ENCODE peak calls at places on chromosomes 6 and 20, in four cellular contexts. U is pancreas, I is DND-41, M is thoracic aorta. C is an unnamed sample.

GRCh38 chr6:22558288-22558882 is 11.0 kb upstream of the HDGFL1 start:
- DNase-seq in M (no peak), I (no peak), U (no peak), C (no peak)

GRCh38 chr6:78530208-78530607 is 337.1 kb upstream of the IRAK1BP1 start:
- DNase-seq in M (no peak), U (no peak), I (no peak), C (no peak)

GRCh38 chr6:83472767-83473166 is 39.6 kb upstream of the PRSS35 start:
- DNase-seq in U (no peak), I (no peak), M (no peak), C (no peak)

GRCh38 chr20:49853640-49854039 is 41.0 kb downstream of the SLC9A8 start:
- DNase-seq in M (no peak), U (no peak), I (no peak), C (peak; percentile 58)

GRCh38 chr6:137570307-137570832 is 76.2 kb upstream of the OLIG3 start:
- DNase-seq in U (no peak), I (no peak), M (no peak), C (no peak)

GRCh38 chr20:55386686-55387085 is 618.6 kb downstream of the CBLN4 start:
- DNase-seq in U (no peak), M (no peak), I (no peak), C (no peak)

GRCh38 chr20:50562262-50562701 is 52.1 kb downstream of the PTPN1 start:
- DNase-seq in U (no peak), I (no peak), M (no peak), C (no peak)

GRCh38 chr20:381581-382290 is 1.2 kb downstream of the TRIB3 start:
- DNase-seq in U (peak; percentile 81), I (peak; percentile 94), M (peak; percentile 12), C (peak; percentile 84)

GRCh38 chr20:16548073-16548672 is 25.1 kb downstream of the KIF16B start:
- DNase-seq in M (no peak), I (no peak), U (no peak), C (no peak)

GRCh38 chr6:135995160-135995898 is 143.8 kb downstream of the PDE7B start:
- DNase-seq in M (no peak), U (no peak), I (no peak), C (no peak)

DNA sequence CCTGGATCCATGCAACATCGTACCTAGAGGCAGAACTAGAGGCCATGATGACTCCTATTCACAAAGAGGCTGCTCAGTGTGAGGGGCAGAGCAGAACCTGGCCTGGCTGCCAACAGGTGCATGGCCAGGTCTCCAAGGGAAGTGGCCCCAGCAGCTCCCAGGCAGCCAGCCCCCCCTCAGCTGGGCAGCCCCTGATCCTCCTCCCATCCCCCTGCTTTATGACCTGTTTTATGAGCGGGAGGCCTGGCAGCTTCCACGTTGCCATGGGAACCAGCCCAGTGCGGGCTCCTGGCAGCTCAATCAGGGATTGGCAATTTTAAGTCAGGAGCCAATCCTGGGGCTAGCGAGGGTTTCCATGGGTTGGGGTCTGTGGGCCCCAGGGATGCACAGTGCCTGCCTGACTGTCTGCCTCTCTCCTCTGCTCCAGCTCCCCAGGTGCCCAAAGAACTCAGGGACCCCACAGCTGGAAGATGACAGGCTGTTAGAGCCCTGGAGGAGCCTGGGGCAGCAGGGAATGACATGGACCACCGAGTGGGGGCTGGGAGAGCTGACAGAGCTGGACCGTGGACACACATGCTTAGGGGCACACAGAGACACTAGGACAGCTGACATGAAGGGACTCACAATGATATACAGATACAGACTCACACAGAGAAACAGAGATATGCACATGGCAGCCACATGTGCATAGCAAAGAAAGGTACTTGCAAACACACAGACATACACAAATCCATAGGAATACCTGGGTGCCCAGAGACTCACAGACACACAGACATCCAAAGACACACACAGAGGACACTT is 56.5 kb upstream of the SIRPA start:
- DNase-seq in U (no peak), I (no peak), M (no peak), C (peak; percentile 62)
- H3K4me3 ChIP-seq in U (no peak overlapping the region), I (no peak overlapping the region), M (no peak overlapping the region), C (no peak overlapping the region)

GRCh38 chr6:160030103-160030502 is 61.2 kb downstream of the IGF2R start:
- DNase-seq in M (peak; percentile 62), I (peak; percentile 89), U (peak; percentile 87), C (peak; percentile 32)

GRCh38 chr6:160035241-160035640 is 66.4 kb downstream of the IGF2R start:
- DNase-seq in U (no peak), I (no peak), M (no peak), C (no peak)

GRCh38 chr6:160031442-160031841 is 62.6 kb downstream of the IGF2R start:
- DNase-seq in M (no peak), I (no peak), U (no peak), C (no peak)

GRCh38 chr6:160034346-160034930 is 65.6 kb downstream of the IGF2R start:
- DNase-seq in I (no peak), M (no peak), U (no peak), C (no peak)

GRCh38 chr6:160032538-160032937 is 63.7 kb downstream of the IGF2R start:
- DNase-seq in I (no peak), M (no peak), U (no peak), C (no peak)
- H3K36me3 ChIP-seq in I (peaks cover 77% of the 10 kb centered on the region), M (peaks cover 30% of the 10 kb centered on the region), U (peaks cover 15% of the 10 kb centered on the region), C (peaks cover 16% of the 10 kb centered on the region)

GRCh38 chr6:167974644-167975344 is 22.7 kb upstream of the KIF25 start:
- DNase-seq in U (no peak), M (no peak), I (no peak), C (no peak)
- H3K4me3 ChIP-seq in U (no peak overlapping the region), M (no peak overlapping the region), I (no peak overlapping the region), C (no peak overlapping the region)

GRCh38 chr20:63497946-63498935 is 642 bp downstream of the EEF1A2 start:
- DNase-seq in U (peak; percentile 76), I (no peak), M (no peak), C (peak; percentile 89)

GRCh38 chr20:63495167-63495720 is 3.6 kb downstream of the EEF1A2 start:
- DNase-seq in U (no peak), M (no peak), I (no peak), C (no peak)

GRCh38 chr20:63495771-63496403 is 3.0 kb downstream of the EEF1A2 start:
- DNase-seq in U (peak; percentile 85), I (peak; percentile 75), M (no peak), C (peak; percentile 97)

GRCh38 chr20:63497138-63497945 is 1.5 kb downstream of the EEF1A2 start:
- DNase-seq in M (no peak), I (no peak), U (peak; percentile 55), C (peak; percentile 64)

DNA sequence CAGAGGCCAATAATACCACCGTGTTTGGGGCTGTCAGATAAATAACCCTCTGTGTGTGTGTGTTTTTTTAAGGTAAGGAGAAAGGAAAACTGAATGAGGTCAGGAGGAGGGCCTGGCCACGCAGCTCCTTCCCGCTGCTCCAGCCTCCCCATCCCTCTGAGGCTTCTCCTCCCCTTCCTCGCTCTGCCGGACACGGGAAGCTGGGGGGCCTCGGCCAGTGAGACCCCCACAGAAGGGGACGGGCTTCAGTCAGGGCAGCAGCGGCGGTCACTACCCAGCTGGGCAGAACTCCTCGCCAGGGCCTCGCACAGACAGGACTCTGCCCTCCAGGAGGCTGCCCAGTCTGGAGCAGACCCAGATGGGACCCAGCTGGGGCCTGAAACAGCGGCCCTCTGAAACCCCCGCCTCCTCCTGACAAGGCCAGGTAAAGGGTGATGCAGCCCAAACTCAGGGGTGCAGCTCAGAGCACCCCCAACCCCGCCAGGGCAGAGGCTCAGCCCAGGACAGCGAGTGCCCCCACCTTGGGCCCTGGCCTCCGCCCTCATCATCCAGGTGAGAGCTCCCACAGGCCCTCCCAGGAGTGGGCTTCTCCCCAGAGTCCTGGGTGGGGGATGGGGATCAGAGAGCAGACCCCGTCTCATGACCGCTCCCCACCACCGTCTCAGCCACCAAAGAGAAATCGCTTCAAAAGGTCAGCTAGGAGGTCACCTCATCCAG is 2.3 kb downstream of the EEF1A2 start:
- DNase-seq in M (no peak), U (peak; percentile 47), I (no peak), C (peak; percentile 71)
- H3K36me3 ChIP-seq in M (no peaks in the 10 kb centered on the region), U (no peaks in the 10 kb centered on the region), I (no peaks in the 10 kb centered on the region), C (no peaks in the 10 kb centered on the region)

DNA sequence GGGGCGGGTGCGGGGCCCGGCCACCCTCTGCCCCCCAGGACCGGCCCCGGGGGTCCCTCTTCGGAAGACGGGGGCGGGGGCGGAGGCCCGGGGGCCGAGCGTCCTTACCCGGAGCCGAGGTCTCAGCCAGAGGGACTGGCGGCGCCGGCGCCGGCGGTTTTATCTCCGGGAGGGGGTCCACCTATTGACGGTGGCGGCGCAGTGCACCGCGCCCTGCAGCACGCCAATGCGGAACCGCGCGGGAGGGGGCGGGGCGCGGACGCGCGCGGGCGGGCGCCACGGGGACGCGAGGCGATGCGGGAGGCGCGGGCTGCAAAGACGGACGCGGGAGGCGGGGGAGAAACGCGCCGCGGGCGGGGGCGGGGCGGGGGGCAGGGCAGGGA is at the start of gene EEF1A2:
- DNase-seq in M (no peak), I (no peak), U (peak; percentile 57), C (peak; percentile 92)
- H3K4me3 ChIP-seq in M (peak within 1 kb of the TSS; percentile 65), I (no peak within 1 kb of the TSS), U (peak within 1 kb of the TSS; percentile 37), C (peak within 1 kb of the TSS; percentile 53)

GRCh38 chr20:20027284-20027683 is 10.1 kb downstream of the NAA20 start:
- DNase-seq in M (no peak), U (no peak), I (no peak), C (no peak)

GRCh38 chr20:20036756-20037155 is 15.5 kb downstream of the CRNKL1 start:
- DNase-seq in M (no peak), I (no peak), U (no peak), C (no peak)

GRCh38 chr20:20034486-20034885 is 17.3 kb downstream of the NAA20 start:
- DNase-seq in M (no peak), U (no peak), I (no peak), C (no peak)

DNA sequence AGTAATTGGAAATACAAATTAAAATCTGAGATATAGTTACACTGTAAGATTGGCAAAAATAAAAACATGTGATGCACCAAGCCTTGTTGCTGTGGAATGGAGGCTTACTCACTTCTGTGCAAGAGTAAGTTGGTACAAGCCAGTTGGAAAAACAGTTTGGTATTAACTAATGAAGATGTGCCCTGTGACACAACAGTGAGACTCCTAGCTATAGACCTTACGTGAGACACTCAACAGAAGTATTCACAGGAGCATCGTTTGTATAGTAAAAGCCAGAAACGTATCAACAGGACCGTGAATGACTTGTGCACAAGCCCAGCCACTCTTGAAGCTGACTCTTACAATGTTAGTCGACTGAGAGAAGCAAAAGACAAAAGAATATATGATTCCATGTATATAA is 14.6 kb downstream of the NAA20 start:
- DNase-seq in M (no peak), I (no peak), U (no peak), C (no peak)
- H3K36me3 ChIP-seq in M (peaks cover 36% of the 10 kb centered on the region), I (peaks cover 86% of the 10 kb centered on the region), U (peaks cover 37% of the 10 kb centered on the region), C (peaks cover 15% of the 10 kb centered on the region)

C was measured in H7.